ENCODE peak calls at places on chromosome 13, in six cellular contexts. O, H, Z, X, T and F are unnamed samples.

GRCh38 chr13:112714366-112714765 is 24.5 kb downstream of the ATP11A start:
- DNase-seq in O (no peak), H (no peak), Z (no peak), X (no peak), T (no peak), F (no peak)

GRCh38 chr13:46126552-46127171 is 21.8 kb upstream of the CPB2 start:
- DNase-seq in O (peak), H (peak), Z (peak), X (peak), T (peak), F (peak)

GRCh38 chr13:52156724-52157251 is 2.6 kb downstream of the NEK3 start:
- DNase-seq in O (no peak), H (peak), Z (peak), X (no peak), T (peak), F (peak)

GRCh38 chr13:105278797-105279425 is 1256.6 kb downstream of the EFNB2 start:
- DNase-seq in O (no peak), H (no peak), Z (no peak), X (no peak), T (no peak), F (no peak)

GRCh38 chr13:31012285-31013024 is 80.0 kb downstream of the TEX26 start:
- DNase-seq in O (peak), H (peak), Z (peak), X (no peak), T (peak), F (peak)

GRCh38 chr13:30616927-30617314 is 799 bp upstream of the USPL1 start:
- DNase-seq in O (peak), H (peak), Z (peak), X (peak), T (peak), F (peak)

GRCh38 chr13:51178456-51179074 is 43.6 kb upstream of the FAM124A start:
- DNase-seq in O (no peak), H (no peak), Z (no peak), X (no peak), T (no peak), F (no peak)

GRCh38 chr13:63124863-63125262 is 1709.2 kb upstream of the PCDH20 start:
- DNase-seq in O (no peak), H (no peak), Z (peak), X (no peak), T (peak), F (peak)

GRCh38 chr13:93715866-93716265 is 489.3 kb downstream of the GPC6 start:
- DNase-seq in O (no peak), H (peak), Z (peak), X (no peak), T (no peak), F (no peak)

GRCh38 chr13:99361197-99361596 is 54.0 kb upstream of the GPR183 start:
- DNase-seq in O (no peak), H (no peak), Z (no peak), X (no peak), T (no peak), F (peak)

GRCh38 chr13:105848494-105848893 is 687.0 kb downstream of the EFNB2 start:
- DNase-seq in O (no peak), H (no peak), Z (no peak), X (no peak), T (no peak), F (peak)

GRCh38 chr13:101649490-101650126 is 197.1 kb downstream of the ITGBL1 start:
- DNase-seq in O (no peak), H (peak), Z (peak), X (no peak), T (peak), F (peak)

GRCh38 chr13:76307157-76307556 is 579.0 kb downstream of the KCTD12 start:
- DNase-seq in O (no peak), H (peak), Z (peak), X (no peak), T (peak), F (peak)

GRCh38 chr13:20150561-20150960 is 10.3 kb downstream of the GJA3 start:
- DNase-seq in O (no peak), H (no peak), Z (no peak), X (no peak), T (no peak), F (no peak)

GRCh38 chr13:90105881-90106496 is 1241.5 kb upstream of the MIR17HG start:
- DNase-seq in O (no peak), H (peak), Z (no peak), X (no peak), T (peak), F (no peak)

GRCh38 chr13:64186503-64186902 is 2770.9 kb upstream of the PCDH20 start:
- DNase-seq in O (no peak), H (no peak), Z (peak), X (no peak), T (peak), F (no peak)

GRCh38 chr13:109028626-109029025 is 399.2 kb downstream of the MYO16 start:
- DNase-seq in O (no peak), H (peak), Z (no peak), X (no peak), T (peak), F (no peak)

GRCh38 chr13:113748862-113749451 is 10.1 kb upstream of the TMEM255B start:
- DNase-seq in O (no peak), H (no peak), Z (no peak), X (no peak), T (no peak), F (no peak)

GRCh38 chr13:25468330-25469178 is 96.8 kb downstream of the ATP8A2 start:
- DNase-seq in O (no peak), H (no peak), Z (no peak), X (peak), T (no peak), F (peak)

GRCh38 chr13:25347156-25347555 is 24.6 kb upstream of the ATP8A2 start:
- DNase-seq in O (no peak), H (no peak), Z (no peak), X (no peak), T (no peak), F (no peak)

GRCh38 chr13:46605824-46606554 is 53.0 kb downstream of the LRCH1 start:
- DNase-seq in O (no peak), H (no peak), Z (no peak), X (no peak), T (no peak), F (no peak)

GRCh38 chr13:111283991-111284390 is 36.5 kb upstream of the TEX29 start:
- DNase-seq in O (no peak), H (no peak), Z (no peak), X (peak), T (no peak), F (no peak)

GRCh38 chr13:42760949-42761348 is 20.4 kb upstream of the FAM216B start:
- DNase-seq in O (no peak), H (peak), Z (peak), X (peak), T (peak), F (peak)

GRCh38 chr13:64397699-64398098 is 2832.4 kb downstream of the PCDH9 start:
- DNase-seq in O (no peak), H (peak), Z (peak), X (no peak), T (peak), F (peak)

GRCh38 chr13:27678306-27679040 is 56.8 kb downstream of the POLR1D start:
- DNase-seq in O (no peak), H (no peak), Z (peak), X (peak), T (no peak), F (no peak)

GRCh38 chr13:98890920-98891319 is 86.9 kb downstream of the DOCK9 start:
- DNase-seq in O (no peak), H (no peak), Z (no peak), X (no peak), T (no peak), F (no peak)

GRCh38 chr13:95477187-95477586 is 75.3 kb upstream of the CLDN10 start:
- DNase-seq in O (no peak), H (no peak), Z (no peak), X (no peak), T (no peak), F (no peak)

GRCh38 chr13:22877421-22877820 is 303.4 kb upstream of the SGCG start:
- DNase-seq in O (no peak), H (no peak), Z (no peak), X (no peak), T (no peak), F (no peak)

GRCh38 chr13:22883961-22884360 is 296.8 kb upstream of the SGCG start:
- DNase-seq in O (no peak), H (no peak), Z (no peak), X (no peak), T (no peak), F (no peak)

GRCh38 chr13:22883262-22883840 is 297.4 kb upstream of the SGCG start:
- DNase-seq in O (no peak), H (no peak), Z (no peak), X (no peak), T (no peak), F (no peak)

GRCh38 chr13:22880756-22881701 is 299.8 kb upstream of the SGCG start:
- DNase-seq in O (no peak), H (no peak), Z (no peak), X (no peak), T (no peak), F (no peak)
- H3K4me3 ChIP-seq in O (no peak), H (no peak), Z (no peak), X (no peak), T (no peak), F (no peak)

DNA sequence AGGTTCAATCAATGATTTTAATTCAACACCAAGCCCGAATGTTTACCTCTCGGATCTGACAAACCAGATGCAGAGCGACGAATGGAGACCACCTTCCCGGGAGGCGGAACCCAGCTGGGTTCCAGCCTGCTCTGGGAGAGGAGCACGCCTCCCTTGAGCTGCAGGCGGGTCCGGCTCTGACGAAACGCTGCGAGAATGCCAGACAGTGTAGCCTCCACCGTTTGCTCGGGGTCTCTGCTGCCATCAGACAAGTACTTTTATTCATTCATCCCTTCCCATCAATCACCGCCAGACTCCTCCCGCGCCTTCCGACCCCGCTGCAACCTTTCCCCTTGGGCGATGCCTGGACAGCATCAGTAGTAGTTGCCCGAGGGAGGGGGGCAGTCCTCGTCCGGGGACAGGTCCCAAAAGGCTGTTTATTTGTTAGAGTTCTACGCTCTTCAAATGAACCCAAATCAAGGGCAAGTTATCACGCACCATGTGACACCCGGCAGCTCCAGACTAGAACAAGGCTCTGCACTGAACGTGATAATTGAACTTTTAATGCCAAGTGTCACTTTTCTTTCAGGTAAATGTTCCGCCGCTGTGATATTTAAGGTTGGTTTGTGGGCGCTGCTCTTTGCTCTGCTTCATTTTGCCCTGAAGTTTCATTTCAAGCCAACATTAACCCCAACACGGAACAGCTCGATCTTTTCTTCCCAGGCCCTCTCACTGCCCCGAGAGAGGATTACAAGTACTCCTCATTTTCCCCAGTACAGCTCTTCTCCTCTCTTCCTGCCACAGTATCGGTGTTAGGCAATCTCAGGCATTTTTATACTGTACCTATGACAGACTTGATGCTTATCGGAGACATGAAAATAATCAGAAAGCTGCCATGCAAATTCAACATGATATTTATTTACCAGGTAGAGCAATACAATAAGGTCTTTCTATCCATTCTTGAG is 992 bp upstream of the EDNRB start:
- DNase-seq in O (peak), H (peak), Z (peak), X (peak), T (peak), F (peak)
- H3K4me3 ChIP-seq in O (peak), H (peak), Z (peak), X (peak), T (peak), F (peak)

GRCh38 chr13:21326155-21327030 is 132.7 kb downstream of the ZDHHC20 start:
- DNase-seq in O (no peak), H (peak), Z (peak), X (peak), T (peak), F (peak)
- H3K4me3 ChIP-seq in O (no peak), H (peak), Z (peak), X (no peak), T (peak), F (peak)

GRCh38 chr13:36344173-36344572 is 2.0 kb downstream of the SPART start:
- DNase-seq in O (peak), H (no peak), Z (peak), X (no peak), T (peak), F (no peak)
- H3K4me3 ChIP-seq in O (peak), H (peak), Z (no peak), X (no peak), T (peak), F (no peak)

GRCh38 chr13:36192166-36192565 is 22.2 kb downstream of the SOHLH2 start:
- DNase-seq in O (no peak), H (no peak), Z (no peak), X (no peak), T (peak), F (peak)
- H3K4me3 ChIP-seq in O (no peak), H (no peak), Z (no peak), X (no peak), T (no peak), F (no peak)